ENCODE peak calls at places on chromosomes 12 and 14, in seven cellular contexts. J, G, H, C, L, K and E are unnamed samples.

GRCh38 chr12:14473707-14474287 is 93.9 kb downstream of the PLBD1 start:
- DNase-seq in G (peak), J (no peak), H (no peak), K (peak), L (no peak), C (no peak), E (peak)

GRCh38 chr12:54279632-54280400 is at the start of gene CBX5:
- DNase-seq in L (peak), H (peak), C (peak), J (peak), G (peak), K (peak), E (peak)

GRCh38 chr12:6936642-6937480 is 6.8 kb upstream of the RNU7-1 start:
- DNase-seq in L (peak), K (no peak), H (no peak), J (peak), C (no peak), G (no peak), E (no peak)

GRCh38 chr12:19575307-19576243 is 136.3 kb downstream of the AEBP2 start:
- DNase-seq in K (peak), J (no peak), C (peak), H (peak), L (no peak), G (peak), E (peak)

GRCh38 chr14:45144658-45145057 is 8.9 kb downstream of the FANCM start:
- DNase-seq in J (no peak), H (no peak), K (no peak), C (no peak), G (no peak), L (no peak), E (no peak)

GRCh38 chr14:91390165-91390778 is 27.3 kb downstream of the CCDC88C start:
- DNase-seq in H (no peak), C (no peak), G (no peak), J (peak), K (no peak), L (no peak), E (no peak)

GRCh38 chr12:16350682-16351081 is 3.2 kb downstream of the MGST1 start:
- DNase-seq in L (no peak), J (no peak), C (peak), K (peak), G (peak), H (no peak), E (peak)

GRCh38 chr14:100303925-100304324 is 2.3 kb downstream of the SLC25A29 start:
- DNase-seq in K (no peak), H (no peak), C (no peak), L (no peak), J (no peak), G (no peak), E (no peak)

GRCh38 chr14:36655571-36655962 is 6.1 kb upstream of the PAX9 start:
- DNase-seq in C (no peak), K (no peak), L (no peak), J (no peak), H (no peak), G (no peak), E (no peak)

GRCh38 chr12:106179086-106179485 is 40.3 kb upstream of the NUAK1 start:
- DNase-seq in C (peak), K (no peak), L (no peak), J (no peak), H (no peak), G (no peak), E (no peak)

GRCh38 chr12:24778486-24779304 is 170.2 kb downstream of the BCAT1 start:
- DNase-seq in K (peak), J (no peak), G (peak), H (no peak), C (no peak), L (no peak), E (peak)

GRCh38 chr12:65636436-65636835 is 187.8 kb upstream of the HMGA2 start:
- DNase-seq in K (no peak), G (no peak), H (no peak), L (no peak), J (no peak), C (no peak), E (no peak)

GRCh38 chr14:52716160-52716559 is 9.2 kb downstream of the PSMC6 start:
- DNase-seq in H (no peak), K (peak), C (no peak), G (no peak), L (no peak), J (no peak), E (no peak)

GRCh38 chr12:3904999-3905398 is 31.8 kb upstream of the PARP11 start:
- DNase-seq in G (no peak), K (no peak), C (no peak), H (no peak), J (no peak), L (no peak), E (no peak)

GRCh38 chr14:60058087-60058486 is 33.6 kb upstream of the PCNX4 start:
- DNase-seq in H (no peak), L (no peak), J (no peak), C (no peak), K (no peak), G (no peak), E (no peak)

GRCh38 chr12:8676651-8677050 is 14.0 kb upstream of the MFAP5 start:
- DNase-seq in C (no peak), K (no peak), H (no peak), L (no peak), G (no peak), J (no peak), E (peak)

GRCh38 chr12:50186667-50187066 is 19.5 kb upstream of the CERS5 start:
- DNase-seq in H (no peak), C (no peak), G (peak), L (no peak), J (no peak), K (peak), E (no peak)

GRCh38 chr14:36293824-36294223 is 26.6 kb downstream of the MBIP start:
- DNase-seq in C (no peak), K (peak), H (no peak), L (no peak), G (peak), J (no peak), E (peak)

GRCh38 chr12:104889735-104890134 is 68.4 kb downstream of the SLC41A2 start:
- DNase-seq in C (no peak), H (no peak), K (no peak), J (no peak), L (no peak), G (no peak), E (no peak)
- TF ChIP-seq CTCF in C (no peak), H (no peak), K (no peak), J (no peak), L (no peak), G (no peak), E (no peak)

GRCh38 chr12:116878567-116879508 is 2.4 kb downstream of the HRK start:
- DNase-seq in K (no peak), J (no peak), H (peak), L (no peak), G (peak), C (no peak), E (peak)
- H3K4me3 ChIP-seq in K (no peak), J (peak), H (no peak), L (no peak), G (peak), C (peak), E (no peak)

GRCh38 chr12:61137677-61138380 is 1122.4 kb upstream of the USP15 start:
- DNase-seq in K (no peak), L (no peak), J (no peak), C (no peak), H (no peak), G (no peak), E (no peak)
- TF ChIP-seq CTCF in K (no peak), L (no peak), J (no peak), C (no peak), H (no peak), G (no peak), E (no peak)

GRCh38 chr14:88322505-88323085 is 474 bp downstream of the KCNK10 start:
- DNase-seq in J (no peak), C (no peak), K (no peak), G (no peak), H (no peak), L (no peak), E (no peak)

GRCh38 chr14:88325883-88326282 is 2.8 kb upstream of the KCNK10 start:
- DNase-seq in G (no peak), C (no peak), L (no peak), H (no peak), K (no peak), J (no peak), E (no peak)

GRCh38 chr14:88323520-88324199 is 591 bp upstream of the KCNK10 start:
- DNase-seq in J (no peak), C (no peak), L (no peak), H (no peak), G (peak), K (peak), E (peak)

GRCh38 chr14:88323086-88323519 is at the start of gene KCNK10:
- DNase-seq in G (peak), L (no peak), K (no peak), C (no peak), J (no peak), H (no peak), E (peak)

GRCh38 chr14:88321692-88322504 is 1.2 kb downstream of the KCNK10 start:
- DNase-seq in H (no peak), J (no peak), C (no peak), K (no peak), L (no peak), G (no peak), E (no peak)
- H3K4me3 ChIP-seq in H (no peak), J (no peak), C (no peak), K (no peak), L (no peak), G (no peak), E (no peak)

GRCh38 chr12:94222351-94222750 is 74.0 kb downstream of the PLXNC1 start:
- DNase-seq in J (no peak), L (no peak), H (no peak), G (no peak), C (no peak), K (no peak), E (no peak)

GRCh38 chr12:94225506-94225905 is 77.1 kb downstream of the PLXNC1 start:
- DNase-seq in G (no peak), H (no peak), K (no peak), C (no peak), J (no peak), L (no peak), E (no peak)

GRCh38 chr12:94218244-94218643 is 69.9 kb downstream of the PLXNC1 start:
- DNase-seq in K (no peak), G (no peak), H (no peak), L (no peak), C (no peak), J (no peak), E (no peak)

GRCh38 chr12:94219622-94220302 is 71.4 kb downstream of the PLXNC1 start:
- DNase-seq in K (no peak), G (no peak), H (no peak), J (no peak), L (no peak), C (no peak), E (no peak)

GRCh38 chr12:94220804-94221203 is 72.4 kb downstream of the PLXNC1 start:
- DNase-seq in H (no peak), K (no peak), G (no peak), C (no peak), L (no peak), J (no peak), E (no peak)
- TF ChIP-seq CTCF in H (no peak), K (no peak), G (no peak), C (no peak), L (no peak), J (no peak), E (no peak)

GRCh38 chr12:66678640-66679268 is at the start of gene GRIP1:
- DNase-seq in L (no peak), J (no peak), H (no peak), C (no peak), K (no peak), G (no peak), E (peak)
- H3K4me3 ChIP-seq in L (no peak), J (no peak), H (no peak), C (peak), K (no peak), G (no peak), E (no peak)

GRCh38 chr14:23866269-23866668 is 87.3 kb upstream of the DHRS4 start:
- DNase-seq in K (no peak), H (no peak), C (no peak), G (no peak), L (no peak), J (no peak), E (no peak)
- TF ChIP-seq CTCF in K (no peak), H (no peak), C (no peak), G (no peak), L (no peak), J (no peak), E (no peak)

GRCh38 chr12:56803750-56804149 is 40.6 kb downstream of the HSD17B6 start:
- DNase-seq in K (no peak), L (no peak), H (no peak), C (peak), G (no peak), J (no peak), E (no peak)
- H3K4me3 ChIP-seq in K (no peak), L (no peak), H (no peak), C (no peak), G (no peak), J (no peak), E (no peak)